ENCODE peak calls at places on chromosomes 5 and 9, in six cellular contexts. U, Z, C, P, F and D are unnamed samples.

GRCh38 chr5:171520300-171521170 is 101.1 kb downstream of the FGF18 start:
- ATAC-seq in F (no peak), P (no peak), U (no peak), C (no peak), Z (no peak), D (peak; percentile 11)

GRCh38 chr5:175638305-175638704 is 19.6 kb upstream of the HRH2 start:
- ATAC-seq in U (no peak), Z (no peak), F (no peak), C (no peak), P (no peak), D (no peak)

GRCh38 chr5:126519637-126520592 is 75.1 kb downstream of the ALDH7A1 start:
- ATAC-seq in F (no peak), Z (no peak), C (no peak), U (no peak), P (no peak), D (no peak)

GRCh38 chr5:139177809-139178581 is 20.2 kb downstream of the SIL1 start:
- ATAC-seq in U (no peak), F (peak; percentile 31), P (peak; percentile 47), Z (peak; percentile 57), C (no peak), D (no peak)

GRCh38 chr9:77304543-77304942 is 127.2 kb downstream of the VPS13A start:
- ATAC-seq in U (no peak), P (peak; percentile 97), C (no peak), Z (peak; percentile 73), F (peak; percentile 92), D (no peak)

GRCh38 chr9:36671561-36671960 is 98.9 kb downstream of the MELK start:
- ATAC-seq in Z (no peak), U (no peak), F (no peak), C (no peak), P (no peak), D (no peak)

GRCh38 chr5:130135506-130135905 is 231.2 kb downstream of the CHSY3 start:
- ATAC-seq in U (no peak), C (no peak), F (no peak), P (no peak), Z (no peak), D (peak; percentile 77)

GRCh38 chr9:95044731-95045508 is 272.6 kb downstream of the FANCC start:
- ATAC-seq in F (peak; percentile 45), C (no peak), P (no peak), Z (no peak), U (no peak), D (peak; percentile 69)

GRCh38 chr9:91004992-91005391 is 203.4 kb downstream of the SYK start:
- ATAC-seq in U (no peak), Z (no peak), P (no peak), F (no peak), C (no peak), D (no peak)

GRCh38 chr5:171978519-171978918 is 27.9 kb downstream of the FBXW11 start:
- ATAC-seq in P (no peak), F (no peak), U (no peak), Z (no peak), C (no peak), D (no peak)

GRCh38 chr5:59543826-59544442 is 349.6 kb downstream of the PDE4D start:
- ATAC-seq in P (no peak), C (no peak), F (no peak), U (no peak), Z (no peak), D (no peak)